ENCODE peak calls at places on chromosome 13, in seven cellular contexts. J is lung, S is esophagus squamous epithelium, B is fibroblast of lung, N is IMR-90, R is prostate gland, E is MM.1S. Z is an unnamed sample.

GRCh38 chr13:29497137-29497654 is 98.3 kb downstream of the SLC7A1 start:
- DNase-seq in R (no peak), B (peak), N (peak), J (no peak), E (no peak), S (no peak), Z (no peak)

GRCh38 chr13:111315347-111315995 is 5.0 kb upstream of the TEX29 start:
- DNase-seq in R (no peak), S (no peak), E (no peak), B (no peak), J (no peak), N (no peak), Z (no peak)

GRCh38 chr13:48891586-48891985 is 84.1 kb upstream of the FNDC3A start:
- DNase-seq in N (peak), J (no peak), B (peak), S (no peak), E (no peak), R (no peak), Z (no peak)

GRCh38 chr13:29457299-29457698 is 138.2 kb downstream of the SLC7A1 start:
- DNase-seq in N (peak), J (no peak), S (no peak), R (no peak), E (no peak), B (peak), Z (no peak)

GRCh38 chr13:36069881-36070366 is 61.3 kb downstream of the DCLK1 start:
- DNase-seq in S (no peak), R (no peak), E (no peak), B (peak), J (no peak), N (no peak), Z (no peak)

GRCh38 chr13:103876571-103876970 is 810.4 kb upstream of the SLC10A2 start:
- DNase-seq in N (peak), J (no peak), S (no peak), B (no peak), E (no peak), R (no peak), Z (no peak)

GRCh38 chr13:111516712-111517640 is 196.5 kb downstream of the TEX29 start:
- DNase-seq in B (no peak), S (no peak), R (no peak), E (no peak), J (no peak), N (no peak), Z (no peak)

GRCh38 chr13:48730971-48731658 is 77.4 kb downstream of the CYSLTR2 start:
- DNase-seq in S (no peak), N (peak), B (peak), E (no peak), R (no peak), J (no peak), Z (no peak)

GRCh38 chr13:44165895-44166496 is 207.6 kb upstream of the SERP2 start:
- DNase-seq in E (no peak), R (no peak), S (no peak), N (no peak), B (no peak), J (peak), Z (no peak)

GRCh38 chr13:44155422-44156293 is 218.0 kb upstream of the SERP2 start:
- DNase-seq in J (peak), R (peak), E (no peak), S (no peak), B (peak), N (peak), Z (no peak)

GRCh38 chr13:39536274-39536673 is 66.7 kb downstream of the LHFPL6 start:
- DNase-seq in N (no peak), J (no peak), E (no peak), S (no peak), R (no peak), B (no peak), Z (no peak)

GRCh38 chr13:80755925-80756324 is 415.0 kb upstream of the SPRY2 start:
- DNase-seq in R (no peak), E (no peak), N (no peak), J (no peak), B (peak), S (no peak), Z (no peak)

GRCh38 chr13:105377452-105377851 is 1158.0 kb downstream of the EFNB2 start:
- DNase-seq in N (no peak), B (no peak), R (no peak), J (no peak), E (no peak), S (no peak), Z (no peak)

GRCh38 chr13:94950303-94950702 is 238.0 kb upstream of the SOX21 start:
- DNase-seq in S (no peak), B (peak), R (no peak), J (no peak), E (no peak), N (no peak), Z (no peak)

GRCh38 chr13:30978981-30979956 is 46.8 kb downstream of the TEX26 start:
- DNase-seq in B (no peak), N (no peak), R (no peak), J (no peak), E (no peak), S (no peak), Z (peak)

GRCh38 chr13:102470283-102470920 is 68.6 kb upstream of the FGF14 start:
- DNase-seq in B (no peak), N (no peak), E (no peak), S (no peak), R (no peak), J (no peak), Z (no peak)

GRCh38 chr13:104869501-104869900 is 1666.0 kb downstream of the EFNB2 start:
- DNase-seq in J (no peak), N (no peak), B (no peak), R (no peak), S (no peak), E (no peak), Z (no peak)

GRCh38 chr13:64925284-64925683 is 2304.9 kb downstream of the PCDH9 start:
- DNase-seq in E (no peak), R (no peak), J (no peak), B (peak), S (no peak), N (peak), Z (no peak)

GRCh38 chr13:44013666-44014291 is 134.1 kb downstream of the LACC1 start:
- DNase-seq in S (no peak), J (no peak), N (peak), R (no peak), B (peak), E (no peak), Z (no peak)

GRCh38 chr13:23500858-23501257 is 67.4 kb upstream of the SACS start:
- DNase-seq in J (no peak), N (peak), E (no peak), R (no peak), S (no peak), B (peak), Z (no peak)

GRCh38 chr13:47672245-47672975 is 328.7 kb downstream of the SUCLA2 start:
- DNase-seq in S (no peak), R (no peak), B (peak), E (no peak), J (no peak), N (no peak), Z (no peak)

GRCh38 chr13:57627663-57628062 is 3.9 kb upstream of the PCDH17 start:
- DNase-seq in R (no peak), N (peak), S (no peak), E (peak), B (peak), J (no peak), Z (no peak)

GRCh38 chr13:53501387-53501786 is 472.8 kb downstream of the OLFM4 start:
- DNase-seq in B (no peak), N (no peak), E (peak), R (no peak), S (no peak), J (no peak), Z (no peak)

GRCh38 chr13:29187584-29187983 is 367.4 kb downstream of the MTUS2 start:
- DNase-seq in R (no peak), E (no peak), S (no peak), N (no peak), J (no peak), B (no peak), Z (no peak)

GRCh38 chr13:22800726-22801401 is 379.9 kb upstream of the SGCG start:
- DNase-seq in J (no peak), S (no peak), E (no peak), B (peak), R (no peak), N (peak), Z (no peak)

GRCh38 chr13:114272977-114273376 is 8.4 kb upstream of the UPF3A start:
- DNase-seq in R (no peak), B (no peak), S (no peak), E (no peak), J (no peak), N (no peak), Z (no peak)

GRCh38 chr13:79227418-79227817 is 178.6 kb downstream of the RBM26 start:
- DNase-seq in E (no peak), J (no peak), B (no peak), N (no peak), S (no peak), R (no peak), Z (no peak)

GRCh38 chr13:21837841-21838551 is 167.1 kb downstream of the FGF9 start:
- DNase-seq in J (no peak), E (no peak), R (no peak), B (no peak), S (no peak), N (peak), Z (no peak)

GRCh38 chr13:35283856-35284255 is 192.6 kb downstream of the MAB21L1 start:
- DNase-seq in R (no peak), N (no peak), J (no peak), B (peak), E (no peak), S (no peak), Z (no peak)

GRCh38 chr13:30111810-30112209 is 195.5 kb downstream of the KATNAL1 start:
- DNase-seq in E (no peak), S (no peak), J (no peak), N (no peak), R (no peak), B (no peak), Z (no peak)

GRCh38 chr13:80037505-80037888 is 303.4 kb downstream of the SPRY2 start:
- DNase-seq in R (no peak), S (no peak), E (no peak), J (no peak), N (peak), B (peak), Z (no peak)

GRCh38 chr13:99687728-99688397 is 186.6 kb downstream of the TM9SF2 start:
- DNase-seq in B (no peak), J (no peak), N (no peak), R (no peak), E (no peak), S (no peak), Z (no peak)

GRCh38 chr13:65613004-65613403 is 1617.1 kb downstream of the PCDH9 start:
- DNase-seq in E (no peak), S (no peak), B (no peak), J (no peak), R (no peak), N (no peak), Z (no peak)

GRCh38 chr13:48175200-48175599 is 57.8 kb upstream of the ITM2B start:
- DNase-seq in R (no peak), B (no peak), J (no peak), E (no peak), N (no peak), S (no peak), Z (no peak)

GRCh38 chr13:83516781-83517180 is 365.5 kb downstream of the SLITRK1 start:
- DNase-seq in B (no peak), E (no peak), N (no peak), R (no peak), S (no peak), J (no peak), Z (no peak)

GRCh38 chr13:44974056-44974798 is 15.0 kb downstream of the NUFIP1 start:
- DNase-seq in B (peak), E (no peak), S (no peak), R (no peak), N (peak), J (peak), Z (no peak)

GRCh38 chr13:112464720-112465119 is 88.6 kb downstream of the SPACA7 start:
- DNase-seq in J (no peak), S (no peak), B (no peak), N (no peak), R (no peak), E (no peak), Z (no peak)

GRCh38 chr13:110138009-110138699 is 168.8 kb downstream of the COL4A1 start:
- DNase-seq in J (peak), E (peak), N (peak), B (peak), R (peak), S (no peak), Z (no peak)
- H3K27ac ChIP-seq in J (peak), E (peak), N (peak), B (peak), R (peak), S (peak), Z (no peak)

GRCh38 chr13:101026736-101027398 is 352.3 kb upstream of the TMTC4 start:
- DNase-seq in N (no peak), E (no peak), R (no peak), B (no peak), S (no peak), J (no peak), Z (no peak)
- TF ChIP-seq CTCF in N (no peak), E (no peak), R (no peak), B (no peak), S (no peak), J (no peak), Z (no peak)

GRCh38 chr13:46380242-46380641 is 6.8 kb downstream of the RUBCNL start:
- DNase-seq in E (no peak), J (no peak), B (no peak), R (no peak), S (no peak), N (no peak), Z (no peak)

GRCh38 chr13:46378411-46378810 is 8.6 kb downstream of the RUBCNL start:
- DNase-seq in J (no peak), B (no peak), R (no peak), S (no peak), E (no peak), N (no peak), Z (no peak)

GRCh38 chr13:46383383-46383782 is 3.7 kb downstream of the RUBCNL start:
- DNase-seq in B (no peak), N (no peak), J (no peak), E (no peak), S (no peak), R (no peak), Z (no peak)

GRCh38 chr13:46385946-46386345 is 1.1 kb downstream of the RUBCNL start:
- DNase-seq in N (no peak), J (no peak), R (no peak), E (no peak), B (no peak), S (no peak), Z (no peak)

GRCh38 chr13:46382224-46382623 is 4.8 kb downstream of the RUBCNL start:
- DNase-seq in E (no peak), J (no peak), N (no peak), S (no peak), B (no peak), R (no peak), Z (no peak)
- H3K27ac ChIP-seq in E (no peak), J (peak), N (no peak), S (no peak), B (no peak), R (no peak), Z (no peak)

GRCh38 chr13:88071371-88071770 is 400.2 kb downstream of the SLITRK5 start:
- DNase-seq in N (no peak), S (no peak), J (no peak), B (no peak), E (peak), R (no peak), Z (no peak)

GRCh38 chr13:88068975-88069374 is 397.8 kb downstream of the SLITRK5 start:
- DNase-seq in S (no peak), B (no peak), E (no peak), R (no peak), N (no peak), J (no peak), Z (no peak)

GRCh38 chr13:88074794-88075509 is 403.8 kb downstream of the SLITRK5 start:
- DNase-seq in E (no peak), R (no peak), J (no peak), B (peak), S (no peak), N (no peak), Z (no peak)
- TF ChIP-seq CTCF in E (no peak), R (no peak), J (no peak), B (no peak), S (no peak), N (no peak), Z (no peak)

GRCh38 chr13:33228645-33229445 is 56.7 kb downstream of the STARD13 start:
- DNase-seq in N (peak), B (peak), R (no peak), S (no peak), E (peak), J (no peak), Z (no peak)

GRCh38 chr13:33229446-33230177 is 55.9 kb downstream of the STARD13 start:
- DNase-seq in R (no peak), N (no peak), J (no peak), B (no peak), S (no peak), E (no peak), Z (no peak)

GRCh38 chr13:33230178-33230881 is 55.2 kb downstream of the STARD13 start:
- DNase-seq in N (peak), J (no peak), E (no peak), R (no peak), B (peak), S (no peak), Z (no peak)

GRCh38 chr13:33231339-33231738 is 54.2 kb downstream of the STARD13 start:
- DNase-seq in E (no peak), R (no peak), B (no peak), N (no peak), S (no peak), J (no peak), Z (no peak)

DNA sequence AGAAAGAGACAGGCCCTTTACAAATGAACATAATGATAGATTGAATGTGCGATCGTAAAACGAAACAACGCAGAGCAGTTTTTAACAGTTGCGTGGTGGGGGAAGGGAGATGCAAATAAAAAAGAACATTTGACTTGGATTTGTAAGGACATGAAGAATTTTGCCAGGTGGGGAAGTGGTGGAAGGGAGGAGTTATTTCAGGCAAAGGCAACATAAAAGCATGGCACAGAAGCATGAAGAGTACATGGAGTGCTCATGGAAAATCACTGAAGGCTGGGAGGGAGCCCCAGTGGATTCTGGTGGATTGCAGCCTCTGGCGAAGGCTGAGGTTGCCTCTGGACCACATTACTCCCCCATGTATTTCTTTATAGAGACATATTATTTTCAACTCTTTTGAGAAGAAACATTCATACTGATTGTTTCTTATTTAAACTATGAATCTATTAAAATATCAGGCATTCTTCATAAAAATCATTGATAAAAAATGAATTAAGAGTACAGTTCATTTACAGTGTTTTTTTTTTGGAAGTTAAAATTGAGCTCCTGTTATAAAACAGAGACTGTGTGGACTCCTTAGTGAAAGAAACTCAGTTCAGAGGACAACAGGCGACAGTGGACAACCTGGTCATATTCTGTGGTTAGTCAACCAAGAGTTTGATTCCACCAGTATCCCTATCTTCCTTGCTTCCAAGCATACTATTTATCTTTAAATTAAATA is 57.5 kb downstream of the STARD13 start:
- DNase-seq in B (no peak), R (peak), S (no peak), N (no peak), E (no peak), J (no peak), Z (no peak)
- H3K27ac ChIP-seq in B (peak), R (peak), S (no peak), N (peak), E (no peak), J (peak), Z (no peak)

GRCh38 chr13:42360046-42360445 is 88.1 kb downstream of the AKAP11 start:
- DNase-seq in S (no peak), R (no peak), J (no peak), B (no peak), N (no peak), E (no peak), Z (no peak)

GRCh38 chr13:42354246-42355117 is 82.5 kb downstream of the AKAP11 start:
- DNase-seq in B (peak), R (no peak), E (no peak), N (peak), S (no peak), J (no peak), Z (peak)

GRCh38 chr13:42350141-42350540 is 78.2 kb downstream of the AKAP11 start:
- DNase-seq in E (no peak), S (no peak), B (no peak), J (no peak), N (no peak), R (no peak), Z (no peak)

GRCh38 chr13:42355841-42356575 is 84.1 kb downstream of the AKAP11 start:
- DNase-seq in E (no peak), N (no peak), B (no peak), R (no peak), S (no peak), J (no peak), Z (no peak)

DNA sequence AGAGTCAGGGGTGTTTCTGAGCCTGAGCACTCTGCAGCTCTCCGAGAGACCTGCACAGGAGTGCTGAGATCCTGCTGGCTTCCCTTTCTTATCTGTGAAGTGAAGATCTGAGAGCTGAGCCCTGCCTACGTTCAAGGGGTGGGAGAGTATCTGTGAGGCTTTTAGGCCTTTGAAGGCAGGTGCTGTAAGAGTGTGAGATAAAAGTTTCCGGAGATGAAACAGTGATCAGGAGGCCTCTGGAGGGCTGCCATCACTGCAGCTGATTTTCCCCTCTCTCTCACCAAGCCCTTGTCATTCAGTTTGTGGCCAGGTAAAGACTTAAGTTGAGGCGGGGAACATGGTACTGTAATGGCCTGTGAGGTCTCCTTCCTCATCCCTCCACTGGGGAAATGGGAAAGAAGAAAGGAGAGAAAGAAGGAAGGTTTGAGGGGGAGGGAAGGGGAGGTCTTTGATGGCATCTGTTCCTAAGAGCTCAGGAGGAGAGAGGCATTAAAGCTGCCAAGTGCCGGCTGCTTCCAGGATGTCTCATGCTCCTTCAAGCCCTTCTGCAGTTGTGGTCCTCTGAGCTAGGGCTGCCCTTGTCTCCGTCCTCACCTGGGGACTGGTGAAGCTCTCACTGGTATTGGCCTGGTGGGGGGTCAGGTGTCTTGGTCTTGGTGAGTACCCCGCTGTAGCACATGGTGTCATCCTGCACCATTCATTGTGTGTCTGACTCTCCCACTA is 83.3 kb downstream of the AKAP11 start:
- DNase-seq in N (no peak), S (no peak), E (no peak), B (no peak), J (no peak), R (no peak), Z (peak)
- TF ChIP-seq CTCF in N (no peak), S (no peak), E (no peak), B (no peak), J (no peak), R (no peak), Z (no peak)